ENCODE peak calls at places on chromosomes 12 and 14, in seven cellular contexts. S, V, D, W, B, E and Q are unnamed samples.
A peak's percentile ranks its signal among the peaks of the same experiment; 100 is the strongest.

GRCh38 chr14:67393689-67394088 is 18.3 kb downstream of the PLEK2 start:
- DNase-seq in W (no peak), V (peak; percentile 71), E (no peak), B (no peak), D (no peak), S (no peak), Q (no peak)

GRCh38 chr12:50690923-50691322 is 73.0 kb upstream of the ATF1 start:
- DNase-seq in W (no peak), S (no peak), D (no peak), B (no peak), E (no peak), V (no peak), Q (no peak)

GRCh38 chr12:89833337-89834252 is 125.0 kb upstream of the ATP2B1 start:
- DNase-seq in B (peak; percentile 48), E (no peak), D (no peak), S (no peak), W (peak; percentile 12), V (no peak), Q (peak; percentile 15)

GRCh38 chr12:75315518-75315917 is 14.6 kb downstream of the CAPS2 start:
- DNase-seq in W (no peak), B (no peak), S (no peak), E (no peak), D (no peak), V (peak; percentile 33), Q (no peak)

GRCh38 chr12:97132270-97132669 is 225.2 kb downstream of the NEDD1 start:
- DNase-seq in B (no peak), E (no peak), V (no peak), S (no peak), D (no peak), W (no peak), Q (no peak)

GRCh38 chr14:94058674-94059138 is 22.3 kb downstream of the DDX24 start:
- DNase-seq in D (no peak), S (no peak), W (no peak), V (no peak), E (no peak), B (no peak), Q (no peak)

GRCh38 chr12:6368906-6369525 is 6.3 kb downstream of the SCNN1A start:
- DNase-seq in E (no peak), W (no peak), B (no peak), S (no peak), V (no peak), D (no peak), Q (no peak)

GRCh38 chr12:46590991-46591703 is 218.6 kb upstream of the SLC38A2 start:
- DNase-seq in W (no peak), S (no peak), V (no peak), B (no peak), D (no peak), E (no peak), Q (no peak)

GRCh38 chr12:125256537-125256936 is 191.3 kb downstream of the AACS start:
- DNase-seq in B (no peak), W (no peak), S (no peak), D (no peak), V (no peak), E (no peak), Q (no peak)

GRCh38 chr14:103444837-103445524 is 59.8 kb downstream of the MARK3 start:
- DNase-seq in B (no peak), S (no peak), E (no peak), V (no peak), D (no peak), W (no peak), Q (no peak)

GRCh38 chr12:122975790-122976647 is 975 bp downstream of the OGFOD2 start:
- DNase-seq in B (no peak), V (no peak), W (no peak), S (no peak), D (no peak), E (no peak), Q (no peak)

GRCh38 chr12:65827827-65828231 is 3.5 kb downstream of the HMGA2 start:
- DNase-seq in D (no peak), V (peak; percentile 35), E (no peak), S (no peak), B (no peak), W (no peak), Q (peak; percentile 50)

GRCh38 chr12:2641761-2642160 is 153.0 kb upstream of the FKBP4 start:
- DNase-seq in W (no peak), S (no peak), V (no peak), D (no peak), E (no peak), B (no peak), Q (no peak)

GRCh38 chr14:99066378-99066777 is 205.6 kb downstream of the BCL11B start:
- DNase-seq in B (no peak), W (no peak), D (no peak), S (no peak), V (no peak), E (no peak), Q (no peak)

DNA sequence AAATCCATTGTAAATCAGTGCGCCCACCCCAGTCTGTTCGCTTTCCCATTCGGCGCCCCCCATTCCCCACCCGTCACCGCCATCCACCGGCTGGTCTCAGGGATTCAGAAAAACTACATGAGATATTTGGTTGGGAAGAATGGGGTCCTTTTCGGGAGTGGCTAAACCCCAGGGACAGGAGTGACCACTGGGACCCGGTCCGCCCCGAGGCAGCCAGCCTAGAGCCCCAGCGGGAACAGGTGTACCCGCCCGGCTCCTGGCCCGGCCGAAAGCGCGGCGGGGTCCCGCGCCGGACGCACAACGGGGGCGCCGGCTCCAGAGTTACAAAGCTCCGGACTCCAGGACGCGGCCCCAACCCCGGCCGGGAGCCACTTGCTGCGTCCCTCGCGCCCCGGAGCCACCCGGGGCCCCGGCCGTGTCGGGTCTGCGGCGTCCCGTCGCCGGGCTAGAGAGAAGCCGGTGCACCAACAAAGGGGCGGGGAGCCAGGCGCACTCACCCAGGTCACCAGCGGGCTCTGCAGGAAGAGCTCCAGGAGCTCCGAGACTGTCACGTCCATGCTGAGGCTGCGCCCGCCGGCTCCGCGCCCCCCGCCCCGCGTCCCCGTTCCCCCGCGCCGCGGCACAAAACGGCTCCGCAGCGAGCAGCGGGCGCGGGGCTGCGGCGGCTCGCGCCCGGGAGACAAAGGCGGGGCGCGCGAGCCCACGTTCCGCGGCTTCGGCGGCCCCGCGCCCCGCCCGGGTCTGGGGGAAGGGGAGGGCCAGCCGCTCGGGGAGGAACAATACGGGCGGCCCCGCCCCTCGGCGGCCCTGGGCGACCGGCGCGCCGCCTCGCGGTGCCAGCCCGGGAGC is at the start of gene CCDC88C:
- DNase-seq in D (peak; percentile 65), V (peak; percentile 68), S (peak; percentile 69), W (no peak), E (peak; percentile 73), B (no peak), Q (peak; percentile 77)
- TF ChIP-seq CTCF in D (no peak), V (peak; percentile 10), S (no peak), W (no peak), E (no peak), B (no peak), Q (no peak)

GRCh38 chr14:74400919-74401503 is 25.0 kb downstream of the SYNDIG1L start:
- DNase-seq in B (no peak), V (no peak), W (no peak), S (no peak), D (no peak), E (no peak), Q (no peak)

GRCh38 chr14:74401504-74402241 is 24.3 kb downstream of the SYNDIG1L start:
- DNase-seq in S (peak; percentile 37), D (peak; percentile 58), E (peak; percentile 50), B (no peak), V (no peak), W (no peak), Q (no peak)

GRCh38 chr14:74402264-74403251 is 23.5 kb downstream of the SYNDIG1L start:
- DNase-seq in E (no peak), B (no peak), V (no peak), D (no peak), S (no peak), W (no peak), Q (no peak)

GRCh38 chr14:74403619-74404417 is 22.2 kb downstream of the SYNDIG1L start:
- DNase-seq in E (no peak), D (no peak), B (no peak), V (no peak), W (no peak), S (no peak), Q (no peak)

GRCh38 chr14:74400328-74400727 is 25.7 kb downstream of the SYNDIG1L start:
- DNase-seq in S (peak; percentile 31), B (no peak), D (no peak), V (no peak), W (no peak), E (no peak), Q (no peak)
- TF ChIP-seq CTCF in S (no peak), B (peak; percentile 19), D (no peak), V (no peak), W (no peak), E (no peak), Q (no peak)

DNA sequence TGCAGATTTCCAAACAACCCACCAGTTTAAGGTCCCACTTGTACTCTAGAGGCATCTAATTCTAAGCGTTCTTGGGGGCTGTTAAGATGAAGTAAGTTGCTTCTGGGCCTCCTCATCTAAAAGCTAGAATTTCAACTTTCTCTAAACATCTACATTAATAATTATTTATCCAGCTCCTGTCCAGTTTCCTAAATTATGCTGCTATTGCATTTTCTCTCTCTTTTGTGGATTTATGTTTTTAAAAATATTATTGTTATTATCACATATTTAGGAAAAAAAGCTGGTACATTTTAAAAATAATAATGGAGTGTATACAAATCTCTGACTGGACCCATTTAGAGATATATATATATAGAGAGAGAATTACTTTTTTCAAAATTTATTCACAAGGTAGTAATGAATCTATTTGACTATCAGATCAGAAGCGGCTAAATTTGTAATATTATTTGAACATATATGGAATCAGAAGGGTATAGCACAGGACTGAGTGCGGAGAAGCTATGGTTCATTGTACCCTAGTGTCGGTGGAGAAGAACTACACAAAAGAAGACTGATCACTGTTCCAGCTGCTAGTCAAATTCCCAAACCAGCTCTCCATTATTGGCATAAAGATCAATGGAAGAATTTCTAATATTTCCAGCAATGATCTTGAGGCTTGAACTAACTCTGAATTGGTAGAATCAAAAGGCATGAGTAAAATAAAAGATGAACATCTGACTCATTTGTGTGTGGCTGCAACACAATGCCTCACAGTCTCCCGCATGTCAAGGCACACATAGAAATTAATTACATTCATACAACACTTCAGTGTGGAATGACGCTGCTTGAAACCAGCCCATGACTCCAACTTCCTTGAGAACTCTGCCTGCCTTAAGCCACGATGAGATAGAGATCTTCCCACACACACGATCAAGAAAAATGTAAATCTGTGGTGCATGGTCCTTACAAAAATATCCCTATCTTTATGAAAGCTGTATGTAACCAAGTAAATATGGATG is 433.4 kb upstream of the OR4E1 start:
- DNase-seq in V (no peak), E (no peak), B (no peak), S (no peak), W (no peak), D (no peak), Q (no peak)
- TF ChIP-seq CTCF in V (no peak), E (no peak), B (no peak), S (peak; percentile 41), W (no peak), D (no peak), Q (no peak)

GRCh38 chr12:76706099-76706498 is 57.8 kb upstream of the ZDHHC17 start:
- DNase-seq in S (no peak), W (no peak), D (no peak), E (no peak), B (no peak), V (peak; percentile 17), Q (no peak)

GRCh38 chr12:76711241-76711640 is 52.7 kb upstream of the ZDHHC17 start:
- DNase-seq in E (no peak), B (no peak), D (no peak), W (no peak), V (peak; percentile 37), S (no peak), Q (no peak)

GRCh38 chr12:76704693-76705092 is 59.2 kb upstream of the ZDHHC17 start:
- DNase-seq in S (no peak), W (no peak), E (no peak), V (peak; percentile 68), D (no peak), B (no peak), Q (no peak)

GRCh38 chr12:76706761-76707160 is 57.2 kb upstream of the ZDHHC17 start:
- DNase-seq in B (no peak), D (no peak), W (no peak), S (no peak), V (no peak), E (no peak), Q (no peak)

GRCh38 chr12:76708291-76708690 is 55.6 kb upstream of the ZDHHC17 start:
- DNase-seq in B (no peak), S (no peak), V (no peak), E (no peak), W (no peak), D (no peak), Q (no peak)
- TF ChIP-seq CTCF in B (no peak), S (no peak), V (no peak), E (no peak), W (no peak), D (no peak), Q (no peak)